ENCODE peak calls at places on chromosome 6, in seven cellular contexts. B is CD8-positive, alpha-beta T cell; Q is hypothalamus; L is NCI-H2029; T is activated naive CD4-positive, alpha-beta T cell treated with anti-CD3 and anti-CD28 coated beads, Interleukin-2, amount 10 ng/mL, durations not matched to agents 7 days and 5 days; W is NCI-H510A; C is occipital lobe. F is an unnamed sample.

GRCh38 chr6:56541736-56542366 is 100.8 kb downstream of the DST start:
- DNase-seq in B (no peak), Q (no peak), L (no peak), T (no peak), W (no peak), C (no peak), F (no peak)

GRCh38 chr6:36824262-36824661 is 15.0 kb downstream of the CPNE5 start:
- DNase-seq in B (no peak), Q (no peak), L (no peak), T (no peak), W (no peak), C (no peak), F (no peak)

GRCh38 chr6:102766946-102767345 is 1373.4 kb downstream of the GRIK2 start:
- DNase-seq in B (no peak), Q (no peak), L (no peak), T (no peak), W (no peak), C (no peak), F (no peak)

GRCh38 chr6:56794421-56794820 is 151.7 kb upstream of the DST start:
- DNase-seq in B (no peak), Q (no peak), L (no peak), T (no peak), W (no peak), C (no peak), F (no peak)

GRCh38 chr6:168678177-168678576 is 237.2 kb downstream of the SMOC2 start:
- DNase-seq in B (no peak), Q (no peak), L (peak), T (no peak), W (peak), C (no peak), F (peak)

GRCh38 chr6:159493888-159494632 is 199.0 kb downstream of the SOD2 start:
- DNase-seq in B (no peak), Q (no peak), L (no peak), T (no peak), W (no peak), C (no peak), F (no peak)

GRCh38 chr6:81226957-81227356 is 525.5 kb downstream of the TENT5A start:
- DNase-seq in B (no peak), Q (no peak), L (no peak), T (no peak), W (no peak), C (no peak), F (no peak)

GRCh38 chr6:112253842-112254816 is at the start of gene LAMA4:
- DNase-seq in B (no peak), Q (peak), L (peak), T (peak), W (no peak), C (peak), F (no peak)

GRCh38 chr6:134739299-134740090 is 210.4 kb downstream of the ALDH8A1 start:
- DNase-seq in B (no peak), Q (no peak), L (no peak), T (no peak), W (no peak), C (no peak), F (no peak)

GRCh38 chr6:31510007-31510406 is 12.1 kb downstream of the MICB start:
- DNase-seq in B (no peak), Q (no peak), L (no peak), T (no peak), W (no peak), C (no peak), F (no peak)

GRCh38 chr6:11432713-11433450 is 104.7 kb upstream of the TMEM170B start:
- DNase-seq in B (no peak), Q (no peak), L (no peak), T (no peak), W (no peak), C (no peak), F (no peak)

GRCh38 chr6:135063926-135064325 is 9.3 kb upstream of the HBS1L start:
- DNase-seq in B (no peak), Q (no peak), L (no peak), T (no peak), W (no peak), C (no peak), F (no peak)

GRCh38 chr6:134071876-134072275 is 19.5 kb upstream of the SLC2A12 start:
- DNase-seq in B (no peak), Q (no peak), L (no peak), T (no peak), W (no peak), C (no peak), F (no peak)

GRCh38 chr6:141990840-141991239 is 141.9 kb upstream of the GJE1 start:
- DNase-seq in B (no peak), Q (no peak), L (no peak), T (no peak), W (no peak), C (no peak), F (no peak)

GRCh38 chr6:130575971-130576370 is 210.2 kb downstream of the TMEM200A start:
- DNase-seq in B (peak), Q (no peak), L (no peak), T (peak), W (no peak), C (no peak), F (no peak)

GRCh38 chr6:45614488-45615285 is 237.0 kb upstream of the SUPT3H start:
- DNase-seq in B (no peak), Q (no peak), L (no peak), T (no peak), W (no peak), C (no peak), F (no peak)

GRCh38 chr6:147040041-147040440 is 164.2 kb upstream of the STXBP5 start:
- DNase-seq in B (no peak), Q (no peak), L (no peak), T (no peak), W (no peak), C (no peak), F (no peak)

GRCh38 chr6:36759177-36759757 is 61.6 kb downstream of the RAB44 start:
- DNase-seq in B (peak), Q (peak), L (peak), T (peak), W (peak), C (peak), F (peak)

GRCh38 chr6:35371494-35372262 is 29.3 kb downstream of the PPARD start:
- DNase-seq in B (no peak), Q (no peak), L (no peak), T (peak), W (no peak), C (no peak), F (no peak)

GRCh38 chr6:156917213-156917612 is 140.0 kb downstream of the ARID1B start:
- DNase-seq in B (no peak), Q (no peak), L (no peak), T (no peak), W (no peak), C (no peak), F (no peak)

GRCh38 chr6:43972915-43973304 is 154.3 kb downstream of the MRPL14 start:
- DNase-seq in B (no peak), Q (peak), L (peak), T (no peak), W (no peak), C (peak), F (no peak)

GRCh38 chr6:166005401-166005845 is 162.2 kb downstream of the TBXT start:
- DNase-seq in B (no peak), Q (peak), L (no peak), T (no peak), W (no peak), C (no peak), F (no peak)

GRCh38 chr6:19697744-19698290 is 139.4 kb upstream of the ID4 start:
- DNase-seq in B (no peak), Q (no peak), L (no peak), T (no peak), W (no peak), C (no peak), F (no peak)

GRCh38 chr6:5809471-5809870 is 197.3 kb downstream of the NRN1 start:
- DNase-seq in B (no peak), Q (no peak), L (no peak), T (peak), W (no peak), C (no peak), F (no peak)

GRCh38 chr6:52331793-52332457 is 30.0 kb upstream of the PAQR8 start:
- DNase-seq in B (no peak), Q (no peak), L (no peak), T (no peak), W (no peak), C (no peak), F (no peak)

GRCh38 chr6:70734381-70734780 is 66.7 kb downstream of the SMAP1 start:
- DNase-seq in B (no peak), Q (no peak), L (no peak), T (no peak), W (no peak), C (no peak), F (no peak)

GRCh38 chr6:53906842-53907241 is 112.0 kb downstream of the LRRC1 start:
- DNase-seq in B (no peak), Q (peak), L (no peak), T (no peak), W (no peak), C (no peak), F (no peak)

GRCh38 chr6:44664716-44665115 is 277.2 kb downstream of the CDC5L start:
- DNase-seq in B (no peak), Q (no peak), L (no peak), T (no peak), W (no peak), C (no peak), F (no peak)

GRCh38 chr6:167975449-167975848 is 22.0 kb upstream of the KIF25 start:
- DNase-seq in B (no peak), Q (no peak), L (no peak), T (no peak), W (no peak), C (no peak), F (no peak)

GRCh38 chr6:37615564-37616340 is 81.9 kb downstream of the MDGA1 start:
- DNase-seq in B (no peak), Q (no peak), L (no peak), T (no peak), W (no peak), C (no peak), F (no peak)

GRCh38 chr6:75275067-75275466 is 9.5 kb downstream of the TMEM30A start:
- DNase-seq in B (no peak), Q (no peak), L (no peak), T (no peak), W (no peak), C (no peak), F (no peak)

GRCh38 chr6:158031445-158032353 is 50.0 kb downstream of the SYNJ2 start:
- DNase-seq in B (peak), Q (no peak), L (no peak), T (peak), W (no peak), C (no peak), F (no peak)

GRCh38 chr6:146901940-146902816 is 302.0 kb upstream of the STXBP5 start:
- DNase-seq in B (no peak), Q (no peak), L (no peak), T (no peak), W (no peak), C (no peak), F (no peak)

GRCh38 chr6:2630362-2630761 is 120.4 kb downstream of the MYLK4 start:
- DNase-seq in B (no peak), Q (no peak), L (no peak), T (no peak), W (no peak), C (no peak), F (no peak)

GRCh38 chr6:118893095-118893881 is 664 bp upstream of the ASF1A start:
- DNase-seq in B (peak), Q (no peak), L (peak), T (peak), W (no peak), C (no peak), F (peak)

GRCh38 chr6:148239215-148239614 is 103.4 kb upstream of the SASH1 start:
- DNase-seq in B (no peak), Q (no peak), L (no peak), T (no peak), W (no peak), C (no peak), F (no peak)